ENCODE peak calls at places on chromosomes 4 and X, in eight cellular contexts. A is breast epithelium; X is sigmoid colon; Y is IMR-90; K is effector memory CD4-positive, alpha-beta T cell; C is SK-N-SH; H is psoas muscle; L is ovary. R is an unnamed sample.

GRCh38 chr4:52202251-52202779 is 151.2 kb downstream of the SPATA18 start:
- DNase-seq in A (no peak), X (no peak), Y (no peak), K (no peak), C (no peak), H (no peak), L (no peak), R (no peak)

GRCh38 chr4:88002786-88003185 is 4.6 kb upstream of the PKD2 start:
- DNase-seq in A (no peak), X (no peak), Y (no peak), K (no peak), C (no peak), H (no peak), L (no peak), R (no peak)

GRCh38 chr4:60223098-60223497 is 977.0 kb upstream of the ADGRL3 start:
- DNase-seq in A (no peak), X (no peak), Y (no peak), K (no peak), C (no peak), H (no peak), L (no peak), R (no peak)

GRCh38 chrX:12997898-12998687 is 23.2 kb downstream of the TMSB4X start:
- DNase-seq in A (no peak), X (no peak), Y (no peak), K (no peak), C (no peak), H (no peak), L (no peak), R (no peak)

GRCh38 chrX:35046646-35047231 is 104.1 kb downstream of the FAM47B start:
- DNase-seq in A (no peak), X (no peak), Y (no peak), K (no peak), C (no peak), H (no peak), L (no peak), R (no peak)

GRCh38 chr4:42152507-42153504 is at the start of gene BEND4:
- DNase-seq in A (no peak), X (no peak), Y (no peak), K (no peak), C (peak; percentile 17), H (no peak), L (no peak), R (no peak)

GRCh38 chrX:3548743-3549441 is 164.6 kb downstream of the PRKX start:
- DNase-seq in A (no peak), X (no peak), Y (peak; percentile 79), K (no peak), C (peak; percentile 14), H (no peak), L (no peak), R (no peak)

GRCh38 chr4:17092990-17093880 is 194.8 kb upstream of the LDB2 start:
- DNase-seq in A (no peak), X (no peak), Y (no peak), K (no peak), C (no peak), H (no peak), L (no peak), R (no peak)

GRCh38 chr4:133476064-133476463 is 327.0 kb downstream of the PCDH10 start:
- DNase-seq in A (no peak), X (no peak), Y (no peak), K (no peak), C (no peak), H (no peak), L (no peak), R (no peak)

GRCh38 chr4:137735561-137736104 is 203.3 kb upstream of the PCDH18 start:
- DNase-seq in A (no peak), X (no peak), Y (no peak), K (no peak), C (no peak), H (peak; percentile 12), L (no peak), R (no peak)

GRCh38 chr4:33104190-33104773 is 2384.1 kb downstream of the PCDH7 start:
- DNase-seq in A (no peak), X (no peak), Y (no peak), K (no peak), C (no peak), H (no peak), L (no peak), R (no peak)

GRCh38 chr4:125529071-125529470 is 214.3 kb downstream of the FAT4 start:
- DNase-seq in A (no peak), X (no peak), Y (peak; percentile 3), K (no peak), C (no peak), H (no peak), L (no peak), R (no peak)

GRCh38 chr4:151004222-151004621 is 10.9 kb downstream of the LRBA start:
- DNase-seq in A (no peak), X (no peak), Y (peak; percentile 76), K (no peak), C (no peak), H (no peak), L (no peak), R (no peak)

GRCh38 chr4:13218316-13218958 is 265.7 kb downstream of the RAB28 start:
- DNase-seq in A (no peak), X (peak; percentile 75), Y (no peak), K (no peak), C (no peak), H (no peak), L (no peak), R (no peak)

GRCh38 chr4:82371398-82371972 is 2.3 kb downstream of the HNRNPD start:
- DNase-seq in A (no peak), X (no peak), Y (peak; percentile 18), K (no peak), C (peak; percentile 27), H (no peak), L (no peak), R (peak; percentile 36)

GRCh38 chr4:15714616-15715015 is 11.8 kb downstream of the BST1 start:
- DNase-seq in A (no peak), X (no peak), Y (peak; percentile 42), K (no peak), C (no peak), H (no peak), L (no peak), R (no peak)

GRCh38 chr4:120672558-120673147 is 249.9 kb downstream of the PRDM5 start:
- DNase-seq in A (no peak), X (no peak), Y (no peak), K (no peak), C (no peak), H (no peak), L (no peak), R (no peak)

GRCh38 chr4:156774422-156774821 is 197.2 kb downstream of the PDGFC start:
- DNase-seq in A (no peak), X (no peak), Y (peak; percentile 96), K (no peak), C (no peak), H (no peak), L (no peak), R (no peak)

GRCh38 chr4:56326363-56326762 is 60.9 kb downstream of the AASDH start:
- DNase-seq in A (no peak), X (no peak), Y (peak; percentile 3), K (no peak), C (no peak), H (no peak), L (no peak), R (no peak)
- H3K4me1 ChIP-seq in A (no peaks in the 10 kb centered on the region), X (no peaks in the 10 kb centered on the region), Y (peaks cover 1% of the 10 kb centered on the region), K (no peaks in the 10 kb centered on the region), C (no peaks in the 10 kb centered on the region), H (no peaks in the 10 kb centered on the region), L (no peaks in the 10 kb centered on the region), R (no peaks in the 10 kb centered on the region)

DNA sequence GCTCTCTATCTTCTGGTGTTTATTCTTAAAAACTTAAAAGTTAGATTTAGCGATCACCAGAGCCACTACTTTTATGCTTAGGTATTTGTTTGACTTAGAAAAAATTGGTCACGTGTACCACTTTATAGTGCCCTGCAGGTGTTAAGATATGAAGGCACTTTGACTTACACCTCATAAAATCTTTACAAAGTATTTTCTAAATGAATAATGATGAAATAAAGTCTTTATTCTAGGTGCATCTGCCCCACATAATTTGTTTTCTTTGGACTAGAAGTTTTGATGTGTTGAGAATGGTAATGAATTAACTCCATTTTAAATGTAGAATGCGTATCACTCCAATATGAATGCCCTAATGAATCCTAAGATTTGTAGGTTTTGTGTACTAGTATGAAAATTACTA is 2.9 kb downstream of the FMR1 start:
- DNase-seq in A (no peak), X (no peak), Y (no peak), K (no peak), C (no peak), H (no peak), L (no peak), R (no peak)
- H3K4me3 ChIP-seq in A (no peak overlapping the region), X (no peak overlapping the region), Y (no peak overlapping the region), K (no peak overlapping the region), C (no peak overlapping the region), H (peak overlapping the region; percentile 84), L (no peak overlapping the region), R (peak overlapping the region; percentile 87)

GRCh38 chr4:98253499-98253898 is 7.7 kb upstream of the RAP1GDS1 start:
- DNase-seq in A (no peak), X (no peak), Y (no peak), K (no peak), C (no peak), H (no peak), L (no peak), R (no peak)
- H3K27ac ChIP-seq in A (no peak overlapping the region), X (no peak overlapping the region), Y (no peak overlapping the region), K (no peak overlapping the region), C (no peak overlapping the region), H (no peak overlapping the region), L (no peak overlapping the region), R (no peak overlapping the region)

DNA sequence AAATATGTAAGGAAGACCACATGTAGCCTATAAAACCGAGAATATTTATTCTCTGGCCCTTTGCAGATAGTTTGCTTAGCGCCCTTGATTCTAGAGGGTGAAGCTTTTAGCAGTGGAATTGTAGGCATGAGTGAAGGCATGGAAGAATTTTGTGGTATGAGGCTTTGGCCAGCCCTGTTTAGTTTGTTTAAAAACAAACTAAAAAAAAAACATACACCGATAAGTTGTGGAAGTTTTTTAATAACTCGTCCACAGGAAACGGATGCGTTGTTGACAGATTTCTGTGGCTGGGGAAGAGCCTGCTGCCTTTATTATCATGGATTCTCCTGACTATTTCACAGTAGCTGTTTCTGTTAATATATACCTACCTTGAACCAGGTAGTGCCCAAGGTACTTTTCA is 194.7 kb upstream of the LNX1 start:
- DNase-seq in A (no peak), X (no peak), Y (peak; percentile 29), K (no peak), C (no peak), H (no peak), L (no peak), R (no peak)
- H3K4me1 ChIP-seq in A (no peaks in the 10 kb centered on the region), X (no peaks in the 10 kb centered on the region), Y (peaks cover 42% of the 10 kb centered on the region), K (no peaks in the 10 kb centered on the region), C (no peaks in the 10 kb centered on the region), H (no peaks in the 10 kb centered on the region), L (peaks cover 8% of the 10 kb centered on the region), R (no peaks in the 10 kb centered on the region)

DNA sequence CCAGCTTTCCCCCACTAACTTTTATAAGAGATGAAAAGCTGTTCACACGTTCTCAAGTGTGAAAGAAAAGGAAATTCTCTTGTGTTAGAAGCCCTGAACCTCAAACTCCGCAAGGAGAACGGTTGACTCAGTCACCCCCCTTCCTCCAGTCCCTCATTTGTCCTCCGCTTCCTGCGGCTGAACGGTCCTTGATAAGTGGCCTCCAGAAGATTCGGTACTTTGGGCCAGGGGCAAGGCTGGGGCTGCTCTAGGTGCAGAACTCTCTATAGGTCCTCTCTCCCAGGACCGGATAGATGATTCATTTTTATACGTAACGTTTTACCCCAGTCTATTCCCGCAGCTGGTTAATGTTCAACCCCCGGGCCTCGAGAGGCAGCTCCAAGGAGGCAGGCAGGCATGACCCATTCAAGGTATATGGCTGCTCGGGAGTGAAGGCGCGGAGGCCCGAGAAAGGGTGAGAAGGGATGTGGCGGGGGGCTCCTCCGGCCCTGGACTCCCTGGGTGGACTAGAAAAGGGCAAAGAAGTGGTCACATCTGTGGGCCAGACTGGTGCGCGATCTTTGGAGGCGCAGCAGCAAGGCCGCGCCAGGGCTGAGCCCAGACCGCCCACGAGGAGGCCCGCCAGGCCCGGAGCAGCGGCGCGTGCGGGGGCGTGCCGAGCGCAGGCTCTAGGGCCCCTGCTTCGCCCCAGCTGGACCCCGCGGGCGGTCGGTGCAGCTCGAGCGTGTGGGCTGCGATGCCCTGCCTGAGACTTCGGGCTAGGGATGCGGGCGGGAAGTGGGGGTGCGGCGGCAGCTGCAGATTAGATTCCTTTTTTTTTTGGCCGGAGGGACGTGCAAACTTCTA is 11.7 kb downstream of the PITX2 start:
- DNase-seq in A (no peak), X (no peak), Y (no peak), K (no peak), C (no peak), H (no peak), L (no peak), R (no peak)
- H3K4me3 ChIP-seq in A (peak overlapping the region; percentile 56), X (peak overlapping the region; percentile 25), Y (no peak overlapping the region), K (no peak overlapping the region), C (no peak overlapping the region), H (no peak overlapping the region), L (no peak overlapping the region), R (no peak overlapping the region)

R was measured in CD4-positive, CD25-positive, alpha-beta regulatory T cell.